ENCODE peak calls at places on chromosome 15, in six cellular contexts. I is NCI-H460, O is NB4, T is KBM-7, L is IMR-90, N is upper lobe of right lung. D is an unnamed sample.

GRCh38 chr15:31974855-31975421 is 55.4 kb upstream of the CHRNA7 start:
- DNase-seq in O (peak), N (no peak), T (peak), I (peak), L (peak), D (peak)

GRCh38 chr15:85543741-85544155 is 163.3 kb downstream of the AKAP13 start:
- DNase-seq in L (no peak), I (no peak), T (no peak), O (peak), N (peak), D (no peak)

GRCh38 chr15:89333011-89333860 is 1.4 kb downstream of the POLG start:
- DNase-seq in T (no peak), I (no peak), L (no peak), N (no peak), O (no peak), D (no peak)

GRCh38 chr15:70829366-70830166 is 24.4 kb downstream of the LARP6 start:
- DNase-seq in N (no peak), L (peak), I (no peak), T (no peak), O (no peak), D (peak)

GRCh38 chr15:37090543-37091175 is 9.7 kb downstream of the MEIS2 start:
- DNase-seq in I (no peak), N (no peak), L (no peak), T (no peak), O (no peak), D (no peak)

GRCh38 chr15:37017031-37017625 is 83.2 kb downstream of the MEIS2 start:
- DNase-seq in T (no peak), I (no peak), O (no peak), N (no peak), L (no peak), D (peak)

GRCh38 chr15:99409097-99409473 is 156.7 kb upstream of the MEF2A start:
- DNase-seq in T (peak), I (peak), O (peak), L (peak), N (peak), D (peak)

GRCh38 chr15:91482799-91483198 is 370.7 kb upstream of the SLCO3A1 start:
- DNase-seq in T (no peak), I (no peak), L (no peak), O (no peak), N (no peak), D (no peak)

GRCh38 chr15:45634442-45635190 is at the start of gene SQOR:
- DNase-seq in N (peak), O (peak), I (peak), T (peak), L (peak), D (peak)

D was measured in GM23248.